ENCODE peak calls at places on chromosomes 5 and 9, in six cellular contexts. A, T, E, S, F and U are unnamed samples. For H3K4me1, the result is how much of the 10 kb centered on the place peaks cover.

GRCh38 chr9:69200071-69200470 is 26.0 kb downstream of the TJP2 start:
- DNase-seq in A (no peak), S (no peak), E (no peak), T (no peak), F (peak), U (peak)

GRCh38 chr5:151319334-151319733 is 15.8 kb upstream of the SLC36A3 start:
- DNase-seq in S (no peak), E (no peak), A (no peak), F (peak), T (peak), U (peak)

GRCh38 chr5:43642428-43642827 is 39.4 kb downstream of the NNT start:
- DNase-seq in F (no peak), A (no peak), E (no peak), T (no peak), S (no peak), U (peak)

GRCh38 chr5:56625577-56625976 is 189.8 kb upstream of the MAP3K1 start:
- DNase-seq in S (no peak), T (peak), A (no peak), E (no peak), F (no peak), U (peak)

GRCh38 chr5:147510885-147511284 is 1.0 kb upstream of the DPYSL3 start:
- DNase-seq in T (no peak), S (no peak), F (no peak), E (no peak), A (no peak), U (no peak)

GRCh38 chr9:133782157-133783130 is 44.3 kb upstream of the SARDH start:
- DNase-seq in S (peak), T (peak), E (peak), A (peak), F (peak), U (peak)

GRCh38 chr5:109873687-109874086 is 184.0 kb downstream of the MAN2A1 start:
- DNase-seq in A (no peak), F (no peak), S (no peak), E (no peak), T (no peak), U (no peak)

GRCh38 chr9:98315067-98315453 is 59.6 kb upstream of the TBC1D2 start:
- DNase-seq in E (no peak), F (no peak), T (no peak), S (no peak), A (no peak), U (no peak)

GRCh38 chr5:150648294-150649107 is 8.0 kb downstream of the SYNPO start:
- DNase-seq in T (no peak), E (no peak), A (no peak), S (no peak), F (no peak), U (no peak)

GRCh38 chr9:36346578-36346977 is 53.5 kb downstream of the RNF38 start:
- DNase-seq in E (no peak), A (no peak), T (no peak), S (no peak), F (no peak), U (no peak)

GRCh38 chr5:38347896-38348295 is 89.5 kb downstream of the EGFLAM start:
- DNase-seq in S (no peak), A (no peak), F (no peak), T (no peak), E (no peak), U (no peak)

GRCh38 chr5:171428168-171428658 is 8.8 kb downstream of the FGF18 start:
- DNase-seq in T (no peak), S (no peak), F (no peak), E (no peak), A (no peak), U (no peak)

GRCh38 chr5:3059488-3059887 is 308.0 kb upstream of the IRX2 start:
- DNase-seq in S (no peak), F (no peak), E (no peak), A (no peak), T (no peak), U (no peak)

GRCh38 chr9:114968710-114969109 is 38.3 kb upstream of the TNFSF8 start:
- DNase-seq in T (no peak), E (no peak), A (no peak), S (no peak), F (no peak), U (peak)

GRCh38 chr5:38551020-38552017 is 5.1 kb downstream of the LIFR start:
- DNase-seq in T (peak), A (peak), F (peak), S (peak), E (no peak), U (peak)

GRCh38 chr5:171706736-171707440 is 78.7 kb upstream of the SMIM23 start:
- DNase-seq in A (no peak), E (no peak), F (no peak), T (no peak), S (no peak), U (no peak)

GRCh38 chr9:136787690-136788400 is 3.3 kb upstream of the TMEM141 start:
- DNase-seq in E (no peak), S (peak), A (peak), F (peak), T (peak), U (peak)

GRCh38 chr9:112753725-112754124 is 3.2 kb downstream of the SNX30 start:
- DNase-seq in E (no peak), A (no peak), S (no peak), F (no peak), T (no peak), U (peak)

GRCh38 chr5:94810281-94810680 is 191.8 kb downstream of the SLF1 start:
- DNase-seq in T (no peak), S (no peak), E (no peak), F (no peak), A (no peak), U (no peak)

GRCh38 chr9:95822583-95823431 is 52.7 kb upstream of the ERCC6L2 start:
- DNase-seq in T (peak), S (no peak), A (no peak), E (peak), F (no peak), U (peak)

GRCh38 chr9:7894231-7894630 is 94.7 kb upstream of the DMAC1 start:
- DNase-seq in T (no peak), A (no peak), E (no peak), S (no peak), F (no peak), U (no peak)

GRCh38 chr5:44787731-44788130 is 21.0 kb upstream of the MRPS30 start:
- DNase-seq in A (no peak), E (no peak), T (no peak), F (no peak), S (no peak), U (no peak)

GRCh38 chr9:135864447-135865049 is 42.8 kb downstream of the CAMSAP1 start:
- DNase-seq in A (peak), E (no peak), T (peak), F (peak), S (peak), U (peak)

GRCh38 chr9:5500441-5501235 is 9.7 kb upstream of the PDCD1LG2 start:
- DNase-seq in F (peak), S (no peak), T (no peak), A (peak), E (no peak), U (peak)

GRCh38 chr9:85276743-85277142 is 465.0 kb downstream of the AGTPBP1 start:
- DNase-seq in S (no peak), E (no peak), F (no peak), T (no peak), A (no peak), U (no peak)

GRCh38 chr5:128844354-128844923 is 120.8 kb upstream of the SLC27A6 start:
- DNase-seq in F (no peak), S (no peak), E (no peak), T (peak), A (peak), U (peak)

GRCh38 chr5:52481216-52481615 is 306.5 kb upstream of the ITGA1 start:
- DNase-seq in F (no peak), E (no peak), A (no peak), S (no peak), T (no peak), U (no peak)

GRCh38 chr5:126811515-126812198 is 34.7 kb downstream of the LMNB1 start:
- DNase-seq in E (no peak), T (no peak), S (no peak), F (peak), A (no peak), U (peak)

GRCh38 chr9:97809666-97810344 is 43.2 kb upstream of the FOXE1 start:
- DNase-seq in S (no peak), F (no peak), T (no peak), A (no peak), E (no peak), U (no peak)

GRCh38 chr9:14383296-14383695 is 69.4 kb upstream of the NFIB start:
- DNase-seq in A (no peak), T (no peak), E (no peak), S (no peak), F (no peak), U (no peak)

GRCh38 chr9:126569036-126569435 is 44.7 kb upstream of the LMX1B start:
- DNase-seq in T (peak), S (no peak), E (no peak), F (no peak), A (no peak), U (no peak)

GRCh38 chr5:92916036-92916435 is 665.0 kb downstream of the NR2F1-AS1 start:
- DNase-seq in F (no peak), S (peak), T (peak), E (no peak), A (no peak), U (peak)

GRCh38 chr5:169300468-169301385 is at the start of gene SLIT3:
- DNase-seq in A (peak), T (peak), S (no peak), E (no peak), F (no peak), U (peak)

GRCh38 chr9:124510650-124511425 is 3.6 kb upstream of the NR5A1 start:
- DNase-seq in S (peak), F (peak), E (no peak), A (peak), T (peak), U (peak)

GRCh38 chr9:114287001-114287762 is 35.7 kb upstream of the ORM1 start:
- DNase-seq in S (no peak), T (no peak), F (no peak), E (no peak), A (no peak), U (no peak)

GRCh38 chr5:10328323-10328722 is 20.6 kb upstream of the CMBL start:
- DNase-seq in F (no peak), S (no peak), A (no peak), E (no peak), T (no peak), U (peak)
- H3K4me1 ChIP-seq in F (under half), S (half or more), A (under half), E (under half), T (under half), U (under half)

GRCh38 chr9:116647515-116647809 is 39.6 kb upstream of the TRIM32 start:
- DNase-seq in S (no peak), T (no peak), E (no peak), A (no peak), F (no peak), U (no peak)
- TF ChIP-seq SMC3 in S (no peak), T (no peak), E (no peak), A (no peak), F (no peak), U (no peak)

GRCh38 chr5:142872217-142872616 is 102.0 kb downstream of the ARHGAP26 start:
- DNase-seq in F (no peak), T (no peak), S (no peak), A (peak), E (no peak), U (no peak)

GRCh38 chr5:142876817-142877216 is 106.6 kb downstream of the ARHGAP26 start:
- DNase-seq in F (no peak), A (no peak), T (no peak), S (no peak), E (no peak), U (no peak)

GRCh38 chr5:142872795-142873194 is 102.6 kb downstream of the ARHGAP26 start:
- DNase-seq in E (no peak), A (peak), T (peak), F (no peak), S (no peak), U (peak)

GRCh38 chr5:142873831-142874230 is 103.7 kb downstream of the ARHGAP26 start:
- DNase-seq in T (no peak), E (no peak), S (no peak), A (no peak), F (no peak), U (no peak)

GRCh38 chr5:142874537-142874936 is 104.4 kb downstream of the ARHGAP26 start:
- DNase-seq in T (peak), E (no peak), A (no peak), F (no peak), S (peak), U (no peak)
- H3K4me1 ChIP-seq in T (half or more), E (under half), A (under half), F (under half), S (under half), U (under half)

DNA sequence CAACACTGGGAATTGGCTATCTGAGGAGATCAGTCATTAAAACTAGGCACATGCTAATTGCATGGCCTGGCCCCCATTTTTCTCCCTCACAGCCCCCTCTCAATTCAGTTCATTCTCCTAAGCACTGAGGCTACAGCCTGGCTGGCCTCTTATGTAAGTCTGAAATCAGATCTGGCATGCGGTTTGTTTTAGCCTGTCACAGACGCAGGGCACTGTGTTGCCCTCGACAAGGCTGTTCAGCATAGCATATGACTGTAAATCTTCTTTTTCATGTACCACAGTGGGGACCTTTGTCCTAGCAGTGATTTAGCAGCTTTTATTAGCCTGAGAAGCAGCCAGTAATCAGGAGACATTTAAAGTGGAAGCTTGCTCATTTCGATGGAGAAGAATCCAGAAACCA is 57.9 kb downstream of the RORB start:
- DNase-seq in F (no peak), E (no peak), S (no peak), T (no peak), A (peak), U (no peak)
- TF ChIP-seq SMC3 in F (no peak), E (no peak), S (no peak), T (no peak), A (no peak), U (no peak)

GRCh38 chr5:96330532-96331140 is 102.4 kb downstream of the PCSK1 start:
- DNase-seq in E (no peak), A (no peak), S (no peak), F (no peak), T (no peak), U (no peak)
- H3K4me1 ChIP-seq in E (under half), A (under half), S (under half), F (under half), T (under half), U (under half)